ENCODE peak calls at places on chromosomes 12 and 14, in five cellular contexts. C is Calu3; T is activated CD4-positive, alpha-beta T cell treated with anti-CD3 and anti-CD28 coated beads for 4 hours; N is endothelial cell; S is NCI-H2107. F is an unnamed sample.

GRCh38 chr12:47377414-47378221 is 297.9 kb upstream of the AMIGO2 start:
- DNase-seq in C (no peak), T (no peak), N (no peak), S (no peak), F (no peak)

GRCh38 chr12:77847665-77848431 is 17.2 kb downstream of the NAV3 start:
- DNase-seq in C (no peak), T (no peak), N (no peak), S (no peak), F (no peak)

GRCh38 chr12:52519826-52520662 is at the start of gene KRT5:
- DNase-seq in C (no peak), T (no peak), N (peak; percentile 1), S (no peak), F (no peak)

GRCh38 chr12:113161415-113162016 is 12.0 kb downstream of the CFAP73 start:
- DNase-seq in C (no peak), T (no peak), N (peak; percentile 58), S (no peak), F (no peak)

GRCh38 chr12:113815031-113815430 is 151.1 kb downstream of the RBM19 start:
- DNase-seq in C (peak; percentile 19), T (no peak), N (no peak), S (no peak), F (no peak)

GRCh38 chr14:25516838-25517237 is 466.9 kb upstream of the STXBP6 start:
- DNase-seq in C (no peak), T (no peak), N (no peak), S (no peak), F (no peak)

GRCh38 chr12:325886-326285 is 63.2 kb downstream of the KDM5A start:
- DNase-seq in C (no peak), T (no peak), N (no peak), S (no peak), F (no peak)

GRCh38 chr12:49633703-49634311 is 10.4 kb downstream of the PRPF40B start:
- DNase-seq in C (no peak), T (no peak), N (no peak), S (no peak), F (no peak)

GRCh38 chr12:52493172-52493571 is at the start of gene KRT6A:
- DNase-seq in C (no peak), T (no peak), N (no peak), S (no peak), F (no peak)

GRCh38 chr12:77855548-77855947 is 24.9 kb downstream of the NAV3 start:
- DNase-seq in C (no peak), T (no peak), N (no peak), S (no peak), F (no peak)

GRCh38 chr14:89188492-89188891 is 228.5 kb downstream of the FOXN3 start:
- DNase-seq in C (no peak), T (no peak), N (no peak), S (no peak), F (no peak)

GRCh38 chr12:109953656-109954055 is 42.5 kb downstream of the GIT2 start:
- DNase-seq in C (no peak), T (no peak), N (no peak), S (no peak), F (no peak)

GRCh38 chr12:83843531-83843930 is 1069.1 kb downstream of the SLC6A15 start:
- DNase-seq in C (no peak), T (no peak), N (no peak), S (no peak), F (no peak)

GRCh38 chr12:121784460-121784859 is 9.0 kb downstream of the RHOF start:
- DNase-seq in C (no peak), T (no peak), N (no peak), S (no peak), F (no peak)

GRCh38 chr12:4562034-4562657 is at the start of gene DYRK4:
- DNase-seq in C (peak; percentile 71), T (no peak), N (peak; percentile 80), S (peak; percentile 55), F (no peak)

GRCh38 chr12:94586589-94587259 is 63.6 kb downstream of the TMCC3 start:
- DNase-seq in C (no peak), T (no peak), N (no peak), S (no peak), F (no peak)

GRCh38 chr12:30847259-30847658 is 79.3 kb upstream of the TSPAN11 start:
- DNase-seq in C (peak; percentile 48), T (no peak), N (peak; percentile 34), S (peak; percentile 47), F (no peak)